ENCODE peak calls at places on chromosomes 6 and 20, in nine cellular contexts. Y is cardiac muscle cell, B is lower lobe of right lung, I is breast epithelium, F is aorta, R is psoas muscle, G is ovary, K is IMR-90, Z is thyroid gland. L is an unnamed sample.

GRCh38 chr6:15754035-15754705 is 91.3 kb upstream of the DTNBP1 start:
- DNase-seq in Z (no peak), K (peak; percentile 42), I (no peak), Y (no peak), B (no peak), G (no peak), R (no peak), F (no peak), L (no peak)

GRCh38 chr6:155541976-155542375 is 86.3 kb upstream of the NOX3 start:
- DNase-seq in F (no peak), B (no peak), R (no peak), Y (no peak), I (no peak), G (no peak), K (no peak), Z (no peak), L (no peak)

GRCh38 chr6:132235596-132236280 is 165.5 kb downstream of the MOXD1 start:
- DNase-seq in Y (no peak), K (no peak), I (no peak), Z (no peak), G (no peak), R (no peak), F (no peak), B (no peak), L (no peak)

GRCh38 chr6:147407571-147407970 is 100.9 kb upstream of the SAMD5 start:
- DNase-seq in Y (no peak), R (no peak), I (no peak), B (no peak), K (no peak), F (no peak), Z (no peak), G (no peak), L (no peak)

GRCh38 chr6:16291739-16292138 is 53.4 kb downstream of the GMPR start:
- DNase-seq in R (no peak), I (no peak), K (no peak), Y (no peak), F (no peak), G (no peak), Z (no peak), B (no peak), L (no peak)

GRCh38 chr20:53870426-53871199 is 199.8 kb downstream of the BCAS1 start:
- DNase-seq in R (no peak), G (no peak), Z (no peak), B (no peak), K (no peak), F (no peak), Y (no peak), I (no peak), L (no peak)

GRCh38 chr20:62156592-62157386 is 13.2 kb downstream of the SS18L1 start:
- DNase-seq in F (peak; percentile 75), G (peak; percentile 68), Z (peak; percentile 63), R (peak; percentile 72), Y (peak; percentile 80), B (peak; percentile 76), I (no peak), K (peak; percentile 19), L (no peak)

GRCh38 chr6:170038251-170038650 is 252.6 kb downstream of the DLL1 start:
- DNase-seq in I (peak; percentile 46), R (no peak), F (peak; percentile 25), Y (no peak), K (no peak), G (no peak), Z (no peak), B (peak; percentile 41), L (peak; percentile 29)

GRCh38 chr20:34111057-34111711 is 859 bp downstream of the EIF2S2 start:
- DNase-seq in K (peak; percentile 71), G (no peak), Y (peak; percentile 45), Z (peak; percentile 10), I (no peak), F (no peak), B (no peak), R (peak; percentile 29), L (no peak)

GRCh38 chr20:22866757-22867425 is 168.2 kb upstream of the SSTR4 start:
- DNase-seq in B (no peak), R (no peak), Y (no peak), K (no peak), G (no peak), F (no peak), I (no peak), Z (no peak), L (no peak)

GRCh38 chr6:82364087-82365010 is 732 bp downstream of the TPBG start:
- DNase-seq in I (peak; percentile 67), K (peak; percentile 60), B (peak; percentile 63), G (peak; percentile 34), F (peak; percentile 70), Y (peak; percentile 69), R (peak; percentile 60), Z (peak; percentile 72), L (peak; percentile 77)

GRCh38 chr20:61608275-61609085 is 356.4 kb downstream of the CDH4 start:
- DNase-seq in B (peak; percentile 18), I (no peak), G (no peak), R (no peak), F (no peak), K (peak; percentile 31), Y (peak; percentile 87), Z (peak; percentile 46), L (no peak)

GRCh38 chr20:53929399-53929798 is 141.0 kb downstream of the BCAS1 start:
- DNase-seq in B (no peak), Z (no peak), K (no peak), Y (no peak), I (no peak), R (no peak), G (no peak), F (no peak), L (no peak)

GRCh38 chr6:11885159-11885558 is 106.6 kb upstream of the ADTRP start:
- DNase-seq in Z (no peak), Y (no peak), F (no peak), B (no peak), G (no peak), R (no peak), I (no peak), K (no peak), L (no peak)

GRCh38 chr6:115271434-115271833 is 789.3 kb downstream of the FRK start:
- DNase-seq in G (no peak), R (no peak), F (no peak), Y (peak; percentile 1), K (no peak), Z (no peak), B (no peak), I (no peak), L (no peak)

GRCh38 chr6:100965069-100965468 is 83.9 kb upstream of the ASCC3 start:
- DNase-seq in B (no peak), K (no peak), F (no peak), G (no peak), Y (no peak), Z (no peak), I (no peak), R (no peak), L (no peak)
- H3K4me1 ChIP-seq in B (no peaks in the 10 kb centered on the region), K (no peaks in the 10 kb centered on the region), F (no peaks in the 10 kb centered on the region), G (no peaks in the 10 kb centered on the region), Y (no peaks in the 10 kb centered on the region), Z (no peaks in the 10 kb centered on the region), I (no peaks in the 10 kb centered on the region), R (no peaks in the 10 kb centered on the region), L (no peaks in the 10 kb centered on the region)

DNA sequence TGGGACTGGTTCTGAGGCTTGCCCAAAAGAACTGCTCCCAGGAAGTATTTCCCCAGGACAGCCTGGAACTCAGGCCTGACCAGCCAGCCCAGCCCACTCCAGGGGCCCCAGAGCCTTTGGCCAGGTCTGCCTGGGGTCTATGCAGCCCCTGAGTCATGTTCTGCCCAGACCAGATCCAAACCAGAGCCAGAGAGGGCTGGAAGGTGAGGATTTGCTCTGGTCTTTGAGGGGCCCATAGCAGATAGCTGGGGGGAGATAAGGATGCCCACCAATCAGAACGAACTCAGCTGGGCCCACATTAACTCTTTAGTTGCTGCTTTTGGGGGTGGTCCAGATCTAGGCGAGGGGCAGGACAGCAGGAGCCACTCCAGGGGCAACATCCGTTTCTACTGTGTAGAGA is 16.8 kb downstream of the C6orf132 start:
- DNase-seq in B (no peak), Z (no peak), K (no peak), F (no peak), R (no peak), G (no peak), Y (no peak), I (no peak), L (no peak)
- H3K4me1 ChIP-seq in B (peaks cover 12% of the 10 kb centered on the region), Z (peaks cover 39% of the 10 kb centered on the region), K (peaks cover 11% of the 10 kb centered on the region), F (no peaks in the 10 kb centered on the region), R (no peaks in the 10 kb centered on the region), G (no peaks in the 10 kb centered on the region), Y (peaks cover 12% of the 10 kb centered on the region), I (no peaks in the 10 kb centered on the region), L (no peaks in the 10 kb centered on the region)

DNA sequence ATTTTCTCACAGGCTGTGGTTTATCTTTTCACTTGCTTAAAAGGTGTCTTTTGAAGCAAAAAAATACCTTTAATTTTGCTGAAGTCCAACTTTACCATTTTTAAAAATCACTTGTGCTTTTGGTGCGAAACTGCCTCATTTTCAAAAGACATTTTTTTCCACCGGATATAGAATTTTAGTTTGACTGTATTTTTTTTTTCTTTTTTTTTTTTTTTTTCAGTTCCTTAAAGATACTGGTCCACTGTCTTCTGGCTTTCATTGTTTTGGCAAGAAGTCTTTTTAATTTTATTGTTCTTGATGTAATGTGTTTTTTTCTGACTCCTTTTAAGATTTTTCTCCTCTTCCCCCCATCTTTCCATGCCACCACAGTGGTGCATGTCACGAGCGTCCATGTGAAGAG is 198.2 kb downstream of the ARID1B start:
- DNase-seq in R (no peak), Z (no peak), F (no peak), G (no peak), B (no peak), Y (no peak), I (no peak), K (no peak), L (no peak)
- H3K4me1 ChIP-seq in R (peaks cover 79% of the 10 kb centered on the region), Z (peaks cover 68% of the 10 kb centered on the region), F (peaks cover 5% of the 10 kb centered on the region), G (peaks cover 5% of the 10 kb centered on the region), B (peaks cover 56% of the 10 kb centered on the region), Y (peaks cover 10% of the 10 kb centered on the region), I (no peaks in the 10 kb centered on the region), K (peaks cover 7% of the 10 kb centered on the region), L (peaks cover 58% of the 10 kb centered on the region)

GRCh38 chr6:137219664-137220252 is 573 bp upstream of the IFNGR1 start:
- DNase-seq in R (no peak), F (no peak), K (no peak), B (no peak), Y (no peak), Z (no peak), G (no peak), I (no peak), L (no peak)

GRCh38 chr6:137218917-137219663 is at the start of gene IFNGR1:
- DNase-seq in F (peak; percentile 99), Y (peak; percentile 96), I (peak; percentile 96), B (peak; percentile 99), Z (peak; percentile 97), K (peak; percentile 86), G (peak; percentile 99), R (peak; percentile 97), L (peak; percentile 98)

GRCh38 chr6:137224890-137225198 is 5.7 kb upstream of the IFNGR1 start:
- DNase-seq in K (no peak), F (no peak), B (no peak), Z (no peak), R (no peak), G (no peak), Y (no peak), I (no peak), L (no peak)

GRCh38 chr6:137223370-137224131 is 4.4 kb upstream of the IFNGR1 start:
- DNase-seq in B (no peak), Z (no peak), Y (no peak), F (peak; percentile 73), I (no peak), R (no peak), K (peak; percentile 70), G (no peak), L (peak; percentile 66)

DNA sequence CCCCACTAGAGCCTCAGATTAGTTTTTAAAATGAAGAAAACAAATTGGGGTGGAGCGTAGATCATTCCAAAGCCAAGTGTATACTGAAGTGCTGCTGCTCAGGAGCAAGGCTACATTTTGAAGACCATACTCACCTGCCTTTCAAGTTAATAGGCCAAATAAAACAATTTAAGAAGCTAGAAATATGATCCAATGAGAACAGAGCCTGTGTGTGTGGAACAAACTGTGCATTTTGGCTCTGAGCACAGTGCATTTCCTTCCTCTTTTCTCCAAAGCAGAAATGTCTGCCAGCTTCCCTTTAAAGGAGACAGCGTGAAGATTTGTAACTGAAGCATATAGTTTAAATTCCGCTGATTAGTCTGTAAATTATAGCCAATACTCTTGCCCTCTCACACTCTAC is 3.2 kb upstream of the IFNGR1 start:
- DNase-seq in R (no peak), I (no peak), Z (no peak), G (no peak), K (no peak), B (no peak), F (no peak), Y (no peak), L (no peak)
- H3K4me1 ChIP-seq in R (peaks cover 11% of the 10 kb centered on the region), I (no peaks in the 10 kb centered on the region), Z (peaks cover 46% of the 10 kb centered on the region), G (peaks cover 3% of the 10 kb centered on the region), K (peaks cover under 1% of the 10 kb centered on the region), B (peaks cover 77% of the 10 kb centered on the region), F (peaks cover 14% of the 10 kb centered on the region), Y (peaks cover 8% of the 10 kb centered on the region), L (peaks cover 6% of the 10 kb centered on the region)

L was measured in tibial artery.